ENCODE peak calls at places on chromosome 19, in five cellular contexts. One of them, this sample, is unnamed.

GRCh38 chr19:42595550-42596172 is 937 bp upstream of the CEACAM8 start:
- DNase-seq in stomach: no peak
- DNase-seq in spleen: no peak
- DNase-seq in upper lobe of left lung: peak
- DNase-seq in suprapubic skin: no peak
- DNase-seq in this sample: no peak

GRCh38 chr19:11457115-11457514 is 21.7 kb downstream of the PRKCSH start:
- DNase-seq in suprapubic skin: no peak
- DNase-seq in stomach: no peak
- DNase-seq in upper lobe of left lung: no peak
- DNase-seq in spleen: no peak
- DNase-seq in this sample: no peak

GRCh38 chr19:33250500-33250899 is 24.9 kb upstream of the SLC7A10 start:
- DNase-seq in spleen: no peak
- DNase-seq in suprapubic skin: no peak
- DNase-seq in upper lobe of left lung: no peak
- DNase-seq in stomach: no peak
- DNase-seq in this sample: no peak

GRCh38 chr19:43940719-43941118 is 5.6 kb upstream of the ZNF45 start:
- DNase-seq in stomach: no peak
- DNase-seq in spleen: no peak
- DNase-seq in upper lobe of left lung: no peak
- DNase-seq in suprapubic skin: no peak
- DNase-seq in this sample: no peak

GRCh38 chr19:31070126-31070525 is 279.1 kb downstream of the TSHZ3 start:
- DNase-seq in upper lobe of left lung: no peak
- DNase-seq in spleen: no peak
- DNase-seq in suprapubic skin: no peak
- DNase-seq in stomach: no peak
- DNase-seq in this sample: no peak

GRCh38 chr19:19649580-19649995 is 6.1 kb upstream of the GMIP start:
- DNase-seq in suprapubic skin: no peak
- DNase-seq in spleen: no peak
- DNase-seq in upper lobe of left lung: peak
- DNase-seq in stomach: no peak
- DNase-seq in this sample: no peak

GRCh38 chr19:37468961-37469777 is at the start of gene ZNF570:
- DNase-seq in spleen: peak
- DNase-seq in suprapubic skin: peak
- DNase-seq in upper lobe of left lung: peak
- DNase-seq in stomach: peak
- DNase-seq in this sample: peak

GRCh38 chr19:41785653-41786052 is 10.7 kb upstream of the CEACAM3 start:
- DNase-seq in suprapubic skin: no peak
- DNase-seq in upper lobe of left lung: no peak
- DNase-seq in spleen: peak
- DNase-seq in stomach: peak
- DNase-seq in this sample: peak

DNA sequence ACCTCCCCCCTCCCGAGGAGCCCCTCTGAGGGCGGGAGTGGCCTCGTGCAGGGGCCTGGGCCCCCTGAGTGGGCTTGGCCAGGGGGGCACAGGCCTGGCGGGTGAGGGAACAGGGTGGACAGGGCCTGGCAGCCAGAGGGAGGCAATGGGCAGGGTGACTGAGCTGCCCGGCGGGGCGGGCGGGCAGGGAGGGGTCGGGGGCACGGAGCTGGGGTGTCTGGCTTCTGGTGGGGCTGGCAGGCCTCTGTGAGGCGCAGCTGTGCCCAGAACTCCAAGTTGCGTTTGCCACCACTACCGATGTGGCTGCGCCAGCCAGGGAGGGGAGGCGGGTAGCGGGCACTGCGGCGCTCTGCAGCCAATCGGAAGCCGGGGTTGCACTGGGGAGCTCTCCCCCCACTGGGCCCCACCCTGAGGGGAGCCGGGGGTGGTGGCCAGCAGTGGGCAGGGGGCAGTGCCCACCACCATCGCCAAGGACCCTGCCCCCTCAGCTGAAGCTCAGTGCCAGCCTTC is 7.2 kb downstream of the NFIX start:
- DNase-seq in suprapubic skin: no peak
- DNase-seq in stomach: peak
- DNase-seq in spleen: no peak
- DNase-seq in upper lobe of left lung: peak
- DNase-seq in this sample: no peak
- TF ChIP-seq POLR2AphosphoS5 in suprapubic skin: no peak
- TF ChIP-seq POLR2AphosphoS5 in stomach: no peak
- TF ChIP-seq POLR2AphosphoS5 in spleen: no peak
- TF ChIP-seq POLR2AphosphoS5 in upper lobe of left lung: no peak
- TF ChIP-seq POLR2AphosphoS5 in this sample: no peak

GRCh38 chr19:7927605-7928333 is 1.8 kb upstream of the CTXN1 start:
- DNase-seq in spleen: no peak
- DNase-seq in suprapubic skin: no peak
- DNase-seq in upper lobe of left lung: peak
- DNase-seq in stomach: no peak
- DNase-seq in this sample: no peak
- TF ChIP-seq POLR2A in spleen: no peak
- TF ChIP-seq POLR2A in suprapubic skin: no peak
- TF ChIP-seq POLR2A in upper lobe of left lung: no peak
- TF ChIP-seq POLR2A in stomach: no peak
- TF ChIP-seq POLR2A in this sample: no peak

DNA sequence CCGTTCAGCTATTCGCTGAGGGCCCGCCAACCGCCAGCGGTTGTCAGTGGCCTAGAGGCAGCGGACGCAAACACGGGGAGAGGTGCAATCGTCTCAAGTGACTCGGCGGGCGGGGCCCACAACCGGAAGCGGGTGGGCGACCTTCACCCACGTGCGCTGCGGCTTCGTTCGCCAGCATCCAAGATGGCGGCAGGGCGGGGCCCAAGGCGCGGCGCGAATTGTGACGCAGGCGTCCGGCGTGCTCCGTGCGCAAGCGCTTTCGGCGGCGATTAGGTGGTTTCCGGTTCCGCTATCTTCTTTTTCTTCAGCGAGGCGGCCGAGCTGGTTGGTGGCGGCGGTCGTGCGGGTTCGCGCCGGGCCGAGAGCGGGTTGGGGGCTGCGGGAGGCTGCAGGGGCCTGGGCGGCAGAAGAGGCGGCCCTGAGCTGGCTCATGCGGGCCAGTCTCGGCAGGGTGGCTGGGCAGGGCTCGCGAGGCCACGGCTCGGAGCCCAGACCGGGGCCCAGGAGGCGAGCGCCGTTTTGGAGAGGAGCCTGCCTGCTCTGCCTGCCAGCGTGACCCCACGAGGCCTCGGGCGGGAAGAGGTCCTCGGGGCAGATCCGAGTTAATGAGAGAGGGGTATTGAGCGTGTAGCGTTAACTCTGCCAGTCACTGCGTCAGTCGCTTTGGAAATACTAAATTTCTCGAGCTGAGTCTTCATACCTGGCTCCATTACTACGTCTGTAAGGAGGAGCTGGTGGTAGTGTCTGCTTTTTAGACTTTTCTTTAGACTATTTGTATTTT is at the start of gene UBA52:
- DNase-seq in upper lobe of left lung: peak
- DNase-seq in spleen: peak
- DNase-seq in suprapubic skin: peak
- DNase-seq in stomach: peak
- DNase-seq in this sample: peak
- TF ChIP-seq POLR2AphosphoS5 in upper lobe of left lung: peak
- TF ChIP-seq POLR2AphosphoS5 in spleen: peak
- TF ChIP-seq POLR2AphosphoS5 in suprapubic skin: peak
- TF ChIP-seq POLR2AphosphoS5 in stomach: peak
- TF ChIP-seq POLR2AphosphoS5 in this sample: peak

GRCh38 chr19:48968813-48969218 is 3.7 kb downstream of the FTL start:
- DNase-seq in spleen: no peak
- DNase-seq in suprapubic skin: no peak
- DNase-seq in stomach: no peak
- DNase-seq in upper lobe of left lung: peak
- DNase-seq in this sample: no peak

GRCh38 chr19:48970139-48970766 is 5.1 kb downstream of the FTL start:
- DNase-seq in upper lobe of left lung: peak
- DNase-seq in spleen: no peak
- DNase-seq in stomach: no peak
- DNase-seq in suprapubic skin: no peak
- DNase-seq in this sample: no peak

GRCh38 chr19:48968179-48968661 is 3.1 kb downstream of the FTL start:
- DNase-seq in upper lobe of left lung: no peak
- DNase-seq in stomach: no peak
- DNase-seq in suprapubic skin: no peak
- DNase-seq in spleen: no peak
- DNase-seq in this sample: no peak

GRCh38 chr19:48969276-48970138 is 4.4 kb downstream of the FTL start:
- DNase-seq in spleen: peak
- DNase-seq in suprapubic skin: no peak
- DNase-seq in stomach: no peak
- DNase-seq in upper lobe of left lung: peak
- DNase-seq in this sample: no peak

DNA sequence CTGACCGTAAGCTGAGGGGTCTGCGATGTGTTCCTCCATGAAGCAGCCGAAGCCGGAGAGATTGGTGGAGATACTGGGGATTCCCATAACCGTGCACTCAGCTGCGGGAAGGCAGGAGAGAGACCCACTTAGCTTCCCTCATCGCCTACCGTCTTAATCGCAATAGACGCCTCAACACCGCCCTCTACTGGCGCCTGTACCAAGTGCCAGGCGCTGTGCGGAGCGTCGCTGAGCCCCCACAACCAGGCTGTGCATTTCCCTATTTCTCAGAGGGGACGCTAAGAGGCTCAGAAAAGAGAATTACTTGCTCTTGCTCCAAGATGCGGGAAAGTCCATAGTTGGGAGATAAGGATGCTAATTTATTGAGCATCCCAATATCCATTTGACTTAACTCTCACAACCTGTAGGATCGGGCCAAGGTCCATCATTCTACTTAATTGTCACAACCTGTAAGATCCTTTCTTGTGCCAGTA is 5.8 kb downstream of the FTL start:
- DNase-seq in suprapubic skin: no peak
- DNase-seq in stomach: peak
- DNase-seq in upper lobe of left lung: peak
- DNase-seq in spleen: peak
- DNase-seq in this sample: peak
- TF ChIP-seq POLR2A in suprapubic skin: no peak
- TF ChIP-seq POLR2A in stomach: no peak
- TF ChIP-seq POLR2A in upper lobe of left lung: no peak
- TF ChIP-seq POLR2A in spleen: no peak
- TF ChIP-seq POLR2A in this sample: no peak

DNA sequence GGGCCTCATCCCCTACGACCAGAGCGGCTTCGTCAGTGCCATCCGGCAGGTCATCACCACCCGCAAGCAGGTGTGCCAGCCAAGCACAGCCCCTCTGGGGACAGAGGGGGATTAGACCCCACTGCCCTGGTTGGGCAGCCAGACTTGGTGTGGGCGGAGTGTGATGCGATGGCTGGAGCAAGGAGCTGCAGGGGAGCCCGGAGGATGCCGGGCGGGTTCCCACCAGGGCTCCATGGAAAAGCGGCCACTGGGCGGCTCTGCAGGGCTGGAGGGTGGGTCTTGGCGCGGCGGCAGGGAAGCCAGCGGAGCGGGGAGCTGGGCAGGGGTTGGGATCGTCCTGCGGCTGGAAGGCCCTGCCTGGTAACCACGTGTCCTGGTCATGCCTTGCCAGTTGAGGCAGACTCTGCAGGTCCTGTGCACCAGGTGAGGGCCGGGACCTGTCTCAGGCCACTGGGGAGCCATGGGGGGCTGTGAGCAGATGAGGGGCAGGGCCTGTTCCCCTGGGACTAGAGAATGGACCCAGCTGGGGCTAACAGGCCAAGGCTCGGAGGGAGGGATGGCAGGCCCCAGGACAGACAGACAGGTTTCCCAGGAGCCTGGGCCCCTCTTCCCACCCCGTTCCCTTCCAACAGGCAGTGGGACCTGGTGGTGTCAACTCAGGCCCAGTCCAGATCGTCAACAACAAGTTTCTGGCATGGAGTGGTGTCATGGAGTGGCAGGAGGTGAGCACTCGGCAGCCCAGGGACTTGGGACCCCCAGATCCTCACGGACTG is 6.3 kb downstream of the PTOV1 start:
- DNase-seq in stomach: no peak
- DNase-seq in upper lobe of left lung: peak
- DNase-seq in spleen: no peak
- DNase-seq in suprapubic skin: no peak
- DNase-seq in this sample: no peak
- TF ChIP-seq POLR2AphosphoS5 in stomach: no peak
- TF ChIP-seq POLR2AphosphoS5 in upper lobe of left lung: no peak
- TF ChIP-seq POLR2AphosphoS5 in spleen: peak
- TF ChIP-seq POLR2AphosphoS5 in suprapubic skin: no peak
- TF ChIP-seq POLR2AphosphoS5 in this sample: no peak

GRCh38 chr19:58561373-58562125 is 3.1 kb upstream of the UBE2M start:
- DNase-seq in upper lobe of left lung: no peak
- DNase-seq in suprapubic skin: no peak
- DNase-seq in stomach: no peak
- DNase-seq in spleen: peak
- DNase-seq in this sample: no peak

GRCh38 chr19:58563823-58564222 is 5.4 kb upstream of the UBE2M start:
- DNase-seq in upper lobe of left lung: no peak
- DNase-seq in stomach: no peak
- DNase-seq in spleen: no peak
- DNase-seq in suprapubic skin: no peak
- DNase-seq in this sample: no peak

GRCh38 chr19:58560921-58561320 is 2.5 kb upstream of the UBE2M start:
- DNase-seq in upper lobe of left lung: no peak
- DNase-seq in suprapubic skin: no peak
- DNase-seq in stomach: no peak
- DNase-seq in spleen: peak
- DNase-seq in this sample: no peak

GRCh38 chr19:58563034-58563573 is 4.7 kb upstream of the UBE2M start:
- DNase-seq in upper lobe of left lung: no peak
- DNase-seq in suprapubic skin: no peak
- DNase-seq in spleen: peak
- DNase-seq in stomach: peak
- DNase-seq in this sample: no peak

GRCh38 chr19:58562126-58563033 is 4.0 kb upstream of the UBE2M start:
- DNase-seq in upper lobe of left lung: peak
- DNase-seq in suprapubic skin: no peak
- DNase-seq in spleen: peak
- DNase-seq in stomach: peak
- DNase-seq in this sample: no peak
- TF ChIP-seq POLR2A in upper lobe of left lung: no peak
- TF ChIP-seq POLR2A in suprapubic skin: no peak
- TF ChIP-seq POLR2A in spleen: no peak
- TF ChIP-seq POLR2A in stomach: no peak
- TF ChIP-seq POLR2A in this sample: no peak

GRCh38 chr19:2670217-2670616 is 32.3 kb downstream of the GNG7 start:
- DNase-seq in suprapubic skin: no peak
- DNase-seq in stomach: no peak
- DNase-seq in upper lobe of left lung: no peak
- DNase-seq in spleen: no peak
- DNase-seq in this sample: no peak
- TF ChIP-seq POLR2AphosphoS5 in suprapubic skin: no peak
- TF ChIP-seq POLR2AphosphoS5 in stomach: no peak
- TF ChIP-seq POLR2AphosphoS5 in upper lobe of left lung: no peak
- TF ChIP-seq POLR2AphosphoS5 in spleen: no peak
- TF ChIP-seq POLR2AphosphoS5 in this sample: no peak